ENCODE peak calls at places on chromosomes 2 and 18, in seven cellular contexts. C, R, N, U, X, I and Y are unnamed samples.

GRCh38 chr2:19120941-19121750 is 237.3 kb downstream of the OSR1 start:
- DNase-seq in I (no peak), X (no peak), R (peak), C (no peak), N (peak), U (peak), Y (no peak)

GRCh38 chr2:42879913-42880737 is 87.7 kb upstream of the HAAO start:
- DNase-seq in X (no peak), C (no peak), N (no peak), I (no peak), R (peak), U (no peak), Y (no peak)

GRCh38 chr2:3100386-3100785 is 277.2 kb downstream of the EIPR1 start:
- DNase-seq in N (no peak), I (no peak), R (no peak), X (no peak), C (no peak), U (no peak), Y (no peak)

GRCh38 chr2:70069049-70069448 is 18.2 kb upstream of the PCBP1 start:
- DNase-seq in R (no peak), I (peak), N (no peak), U (peak), X (peak), C (peak), Y (no peak)

GRCh38 chr2:176140130-176140519 is 10.6 kb downstream of the HOXD8 start:
- DNase-seq in N (peak), U (peak), I (peak), C (no peak), X (no peak), R (no peak), Y (no peak)

GRCh38 chr18:23094411-23095165 is 40.7 kb upstream of the CABLES1 start:
- DNase-seq in U (no peak), I (no peak), X (no peak), N (no peak), R (no peak), C (no peak), Y (no peak)

GRCh38 chr2:10982931-10983701 is 71.4 kb downstream of the KCNF1 start:
- DNase-seq in I (peak), R (peak), N (no peak), X (no peak), U (no peak), C (no peak), Y (no peak)

GRCh38 chr2:162233197-162233596 is 10.0 kb downstream of the FAP start:
- DNase-seq in N (no peak), U (peak), X (no peak), I (no peak), C (no peak), R (no peak), Y (no peak)

GRCh38 chr2:225056330-225057073 is 14.2 kb upstream of the DOCK10 start:
- DNase-seq in U (peak), C (no peak), I (no peak), N (peak), R (no peak), X (no peak), Y (no peak)

GRCh38 chr2:203396667-203397066 is 68.5 kb downstream of the ABI2 start:
- DNase-seq in R (no peak), X (no peak), I (no peak), C (no peak), U (no peak), N (no peak), Y (peak)

GRCh38 chr2:85132834-85133637 is at the start of gene TCF7L1:
- DNase-seq in C (peak), U (peak), R (peak), N (peak), I (peak), X (peak), Y (peak)

GRCh38 chr2:237806334-237806733 is 7.8 kb downstream of the RBM44 start:
- DNase-seq in I (no peak), C (no peak), N (peak), X (no peak), U (peak), R (no peak), Y (no peak)

GRCh38 chr2:38243186-38243890 is 133.7 kb downstream of the ATL2 start:
- DNase-seq in U (no peak), N (no peak), X (no peak), R (no peak), C (no peak), I (no peak), Y (no peak)

GRCh38 chr2:68714866-68715265 is 19.7 kb upstream of the ARHGAP25 start:
- DNase-seq in C (no peak), I (peak), X (peak), R (peak), U (no peak), N (no peak), Y (no peak)

GRCh38 chr2:95271381-95271971 is 2.8 kb upstream of the PROM2 start:
- DNase-seq in U (no peak), X (peak), N (no peak), I (peak), R (no peak), C (no peak), Y (no peak)

GRCh38 chr2:88227446-88227845 is 57.3 kb downstream of the THNSL2 start:
- DNase-seq in R (no peak), N (peak), X (no peak), I (no peak), C (peak), U (peak), Y (no peak)